ENCODE peak calls at places on chromosome 6, in six cellular contexts. S is T-helper 9 cell; I is AG04450; H is HL-60; B is stimulated activated CD4-positive, alpha-beta T cell treated with anti-CD3 and anti-CD28 coated beads, Interleukin-1b, Interleukin-23, amount 100 ng/mL, for 48 hours; C is amniotic epithelial cell. A is an unnamed sample.

GRCh38 chr6:143842468-143842901 is 653 bp upstream of the LTV1 start:
- DNase-seq in H (no peak), S (no peak), C (peak), B (no peak), I (no peak), A (no peak)

GRCh38 chr6:39228992-39229767 is at the start of gene KCNK5:
- DNase-seq in B (peak), S (peak), C (no peak), I (no peak), H (peak), A (peak)

GRCh38 chr6:20202070-20202658 is 10.1 kb downstream of the MBOAT1 start:
- DNase-seq in I (no peak), C (peak), H (peak), S (no peak), B (no peak), A (no peak)

GRCh38 chr6:166778776-166779175 is 151.7 kb upstream of the RPS6KA2 start:
- DNase-seq in C (no peak), S (no peak), B (no peak), H (no peak), I (no peak), A (no peak)

GRCh38 chr6:134176283-134176975 is 124.0 kb upstream of the SLC2A12 start:
- DNase-seq in H (no peak), B (no peak), C (peak), I (no peak), S (peak), A (peak)

GRCh38 chr6:143414769-143415168 is 35.7 kb downstream of the ADAT2 start:
- DNase-seq in I (no peak), H (no peak), B (no peak), S (no peak), C (no peak), A (no peak)

GRCh38 chr6:16286151-16286522 is 47.8 kb downstream of the GMPR start:
- DNase-seq in C (peak), I (no peak), H (no peak), S (peak), B (no peak), A (peak)

GRCh38 chr6:12555267-12555666 is 161.3 kb upstream of the PHACTR1 start:
- DNase-seq in I (no peak), B (no peak), C (peak), H (no peak), S (no peak), A (peak)

GRCh38 chr6:1610497-1611321 is 994 bp downstream of the FOXC1 start:
- DNase-seq in C (no peak), S (no peak), B (no peak), I (no peak), H (no peak), A (peak)

GRCh38 chr6:335146-335545 is 42.9 kb downstream of the DUSP22 start:
- DNase-seq in H (no peak), B (no peak), I (no peak), C (no peak), S (no peak), A (no peak)

GRCh38 chr6:99745651-99746050 is 139.0 kb downstream of the PRDM13 start:
- DNase-seq in H (no peak), C (peak), B (no peak), S (no peak), I (no peak), A (peak)

GRCh38 chr6:66103954-66104353 is 396.9 kb upstream of the EYS start:
- DNase-seq in B (no peak), H (no peak), I (no peak), C (no peak), S (no peak), A (peak)

GRCh38 chr6:56652231-56652630 is 9.5 kb upstream of the DST start:
- DNase-seq in B (no peak), H (no peak), I (no peak), C (peak), S (no peak), A (peak)

GRCh38 chr6:134272365-134272764 is 45.5 kb downstream of the SGK1 start:
- DNase-seq in S (no peak), B (no peak), C (no peak), H (no peak), I (no peak), A (no peak)

GRCh38 chr6:161882196-161882595 is 608.3 kb upstream of the AGPAT4 start:
- DNase-seq in B (no peak), S (no peak), C (no peak), I (no peak), H (no peak), A (no peak)

GRCh38 chr6:110799181-110799580 is 16.1 kb downstream of the CDK19 start:
- DNase-seq in B (no peak), I (no peak), C (no peak), H (no peak), S (no peak), A (no peak)

GRCh38 chr6:163866192-163866591 is 451.7 kb downstream of the QKI start:
- DNase-seq in I (no peak), S (no peak), C (no peak), B (no peak), H (no peak), A (no peak)

GRCh38 chr6:34246563-34247391 is 2.0 kb downstream of the SMIM29 start:
- DNase-seq in H (no peak), S (no peak), B (peak), I (no peak), C (no peak), A (peak)

GRCh38 chr6:129679250-129679649 is 30.7 kb downstream of the ARHGAP18 start:
- DNase-seq in I (no peak), H (no peak), S (no peak), B (no peak), C (no peak), A (peak)

GRCh38 chr6:158564243-158565121 is 4.6 kb downstream of the TMEM181 start:
- DNase-seq in S (peak), H (no peak), C (no peak), B (no peak), I (no peak), A (no peak)

GRCh38 chr6:139334791-139335446 is 39.5 kb downstream of the CITED2 start:
- DNase-seq in S (no peak), B (no peak), H (peak), I (peak), C (peak), A (peak)

GRCh38 chr6:105667061-105667460 is 264.2 kb upstream of the PREP start:
- DNase-seq in B (no peak), S (no peak), C (no peak), H (no peak), I (no peak), A (no peak)

GRCh38 chr6:78093861-78094360 is 441.1 kb downstream of the MEI4 start:
- DNase-seq in B (no peak), I (no peak), C (no peak), S (no peak), H (no peak), A (no peak)

GRCh38 chr6:35948725-35949124 is 27.8 kb upstream of the SRPK1 start:
- DNase-seq in S (no peak), I (no peak), C (peak), B (no peak), H (no peak), A (no peak)